ENCODE peak calls at places on chromosome 21, in four cellular contexts. U is ovary, Y is cardiac fibroblast, T is mammary epithelial cell. E is an unnamed sample.

GRCh38 chr21:36203603-36203889 is 46.9 kb downstream of the DOP1B start:
- DNase-seq in U (no peak), Y (peak; percentile 64), T (peak; percentile 87), E (peak; percentile 78)

GRCh38 chr21:44853601-44854390 is 19.7 kb downstream of the PTTG1IP start:
- DNase-seq in U (no peak), Y (no peak), T (no peak), E (no peak)

GRCh38 chr21:23858878-23859277 is 1748.4 kb downstream of the MRPL39 start:
- DNase-seq in U (no peak), Y (no peak), T (no peak), E (no peak)

GRCh38 chr21:21183092-21183491 is 184.9 kb downstream of the NCAM2 start:
- DNase-seq in U (no peak), Y (no peak), T (no peak), E (peak; percentile 22)

GRCh38 chr21:41219498-41220207 is 51.7 kb downstream of the BACE2 start:
- DNase-seq in U (no peak), Y (no peak), T (peak; percentile 19), E (no peak)

GRCh38 chr21:16533692-16534407 is 804.1 kb downstream of the USP25 start:
- DNase-seq in U (no peak), Y (no peak), T (no peak), E (no peak)

GRCh38 chr21:21463456-21463855 is 465.2 kb downstream of the NCAM2 start:
- DNase-seq in U (no peak), Y (peak; percentile 22), T (no peak), E (peak; percentile 25)

GRCh38 chr21:35475768-35476167 is 426.7 kb upstream of the RUNX1 start:
- DNase-seq in U (no peak), Y (peak; percentile 80), T (no peak), E (peak; percentile 64)

GRCh38 chr21:44590311-44590721 is 2.0 kb downstream of the KRTAP10-6 start:
- DNase-seq in U (no peak), Y (no peak), T (no peak), E (no peak)

GRCh38 chr21:17780539-17780938 is 38.6 kb downstream of the C21orf91 start:
- DNase-seq in U (no peak), Y (no peak), T (no peak), E (no peak)

GRCh38 chr21:36100971-36101641 is 31.3 kb downstream of the CBR1 start:
- DNase-seq in U (no peak), Y (no peak), T (no peak), E (no peak)

GRCh38 chr21:41877901-41878830 is 978 bp downstream of the PRDM15 start:
- DNase-seq in U (peak; percentile 48), Y (peak; percentile 65), T (peak; percentile 26), E (peak; percentile 65)

GRCh38 chr21:29293495-29293894 is 5.2 kb upstream of the BACH1 start:
- DNase-seq in U (no peak), Y (no peak), T (no peak), E (no peak)

GRCh38 chr21:44360174-44360573 is 6.8 kb downstream of the TRPM2 start:
- DNase-seq in U (no peak), Y (no peak), T (no peak), E (no peak)

GRCh38 chr21:43916076-43916475 is 51.1 kb downstream of the AGPAT3 start:
- DNase-seq in U (peak; percentile 3), Y (no peak), T (no peak), E (no peak)

GRCh38 chr21:27130152-27130551 is 163.3 kb upstream of the ADAMTS5 start:
- DNase-seq in U (no peak), Y (no peak), T (no peak), E (no peak)

GRCh38 chr21:45029968-45030636 is 44.3 kb upstream of the ADARB1 start:
- DNase-seq in U (no peak), Y (no peak), T (no peak), E (no peak)

GRCh38 chr21:25639167-25639921 is at the start of gene JAM2:
- DNase-seq in U (peak; percentile 71), Y (peak; percentile 12), T (no peak), E (peak; percentile 9)

GRCh38 chr21:44914176-44914874 is 6.4 kb downstream of the ITGB2 start:
- DNase-seq in U (no peak), Y (no peak), T (no peak), E (no peak)

GRCh38 chr21:41255190-41255589 is 61.4 kb upstream of the FAM3B start:
- DNase-seq in U (no peak), Y (no peak), T (no peak), E (no peak)

GRCh38 chr21:36162631-36163030 is 6.0 kb downstream of the DOP1B start:
- DNase-seq in U (no peak), Y (no peak), T (no peak), E (no peak)

GRCh38 chr21:21383126-21383525 is 384.9 kb downstream of the NCAM2 start:
- DNase-seq in U (no peak), Y (peak; percentile 18), T (no peak), E (peak; percentile 35)

GRCh38 chr21:16116798-16117197 is 387.0 kb downstream of the USP25 start:
- DNase-seq in U (no peak), Y (peak; percentile 48), T (no peak), E (peak; percentile 76)

GRCh38 chr21:45021428-45022347 is 52.7 kb upstream of the ADARB1 start:
- DNase-seq in U (peak; percentile 9), Y (no peak), T (no peak), E (no peak)

GRCh38 chr21:28818663-28819278 is 173.9 kb downstream of the LTN1 start:
- DNase-seq in U (no peak), Y (peak; percentile 68), T (no peak), E (peak; percentile 87)

GRCh38 chr21:16082038-16082816 is 352.4 kb downstream of the USP25 start:
- DNase-seq in U (no peak), Y (peak; percentile 57), T (no peak), E (peak; percentile 41)

GRCh38 chr21:26165331-26165730 is 5.2 kb downstream of the APP start:
- DNase-seq in U (no peak), Y (no peak), T (peak; percentile 55), E (no peak)

GRCh38 chr21:18049461-18049860 is 195.2 kb upstream of the CHODL start:
- DNase-seq in U (no peak), Y (no peak), T (no peak), E (no peak)

GRCh38 chr21:17491716-17492414 is 21.0 kb upstream of the CXADR start:
- DNase-seq in U (no peak), Y (peak; percentile 97), T (peak; percentile 93), E (peak; percentile 98)

GRCh38 chr21:35395728-35396127 is 346.6 kb upstream of the RUNX1 start:
- DNase-seq in U (no peak), Y (peak; percentile 54), T (peak; percentile 81), E (no peak)

GRCh38 chr21:36052860-36053766 is 7.2 kb downstream of the SETD4 start:
- DNase-seq in U (no peak), Y (no peak), T (no peak), E (no peak)

GRCh38 chr21:34582506-34583150 is 32.3 kb downstream of the RCAN1 start:
- DNase-seq in U (no peak), Y (peak; percentile 69), T (peak; percentile 88), E (peak; percentile 75)

GRCh38 chr21:44402323-44403105 is 49.1 kb downstream of the TRPM2 start:
- DNase-seq in U (no peak), Y (no peak), T (no peak), E (no peak)

GRCh38 chr21:41387824-41388223 is 26.0 kb downstream of the MX2 start:
- DNase-seq in U (no peak), Y (no peak), T (no peak), E (no peak)

GRCh38 chr21:9837946-9838801 is 683.2 kb upstream of the TPTE start:
- DNase-seq in U (no peak), Y (no peak), T (no peak), E (no peak)

GRCh38 chr21:9839011-9839661 is 682.2 kb upstream of the TPTE start:
- DNase-seq in U (no peak), Y (no peak), T (no peak), E (no peak)
- H3K4me3 ChIP-seq in U (no peak overlapping the region), Y (no peak overlapping the region), T (no peak overlapping the region), E (no peak overlapping the region)

DNA sequence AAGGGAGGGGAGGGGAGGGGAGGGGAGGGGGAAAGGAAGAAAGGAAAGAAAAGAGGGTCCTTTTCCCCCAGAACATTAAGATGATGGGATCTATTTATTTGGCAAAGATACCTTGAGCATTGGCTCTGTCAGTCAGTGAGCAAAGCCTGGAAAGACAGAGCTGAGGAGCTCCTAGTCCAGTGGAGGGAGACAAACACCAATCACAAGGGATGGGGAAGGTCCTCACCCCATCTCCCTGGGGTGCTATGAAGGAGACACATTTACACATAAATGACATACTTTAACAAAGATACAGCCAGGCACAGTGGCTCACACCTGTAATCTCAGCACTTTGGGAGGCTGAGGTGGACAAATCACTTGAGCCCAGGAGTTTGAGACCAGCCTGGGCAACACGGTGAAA is 154.9 kb upstream of the TIAM1 start:
- DNase-seq in U (no peak), Y (no peak), T (no peak), E (no peak)
- TF ChIP-seq CTCF in U (no peak), Y (no peak), T (peak; percentile 22), E (no peak)

DNA sequence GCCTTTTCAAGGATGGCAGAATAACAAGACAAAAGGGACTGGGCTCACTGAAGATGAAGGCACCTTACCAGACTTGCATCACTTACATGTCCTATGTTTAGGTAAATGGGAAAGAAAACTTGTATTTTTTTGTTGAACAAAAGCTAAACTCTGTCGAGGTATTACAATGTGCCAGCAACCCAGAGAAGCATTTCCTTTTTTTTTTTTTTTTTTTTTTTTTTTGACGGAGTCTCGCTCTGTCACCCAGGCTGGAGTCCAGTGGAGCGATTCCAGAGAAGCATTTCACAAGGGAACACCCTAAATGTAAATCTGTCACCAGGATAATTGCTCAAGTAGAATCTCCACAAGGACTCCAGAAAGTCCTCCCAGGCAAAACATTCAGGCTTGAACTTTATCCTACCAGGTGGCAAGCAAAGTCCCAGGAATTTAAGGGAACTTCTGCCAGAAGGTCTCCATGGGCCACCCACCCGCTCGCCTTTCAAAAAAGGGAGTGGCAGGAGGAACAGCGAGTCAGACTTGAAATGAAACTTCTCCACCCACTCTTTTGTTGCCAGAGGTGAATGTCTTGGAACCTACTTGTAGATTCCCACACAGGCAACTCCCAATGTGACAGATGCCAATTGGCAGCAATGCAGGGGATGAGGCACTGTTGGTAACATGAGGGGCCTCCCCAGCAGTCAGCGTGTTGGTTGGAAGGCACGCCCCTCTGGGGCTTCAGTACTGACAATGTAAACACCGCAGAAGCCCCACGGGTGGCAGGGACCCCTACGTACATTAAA is 125.0 kb downstream of the TIAM1 start:
- DNase-seq in U (no peak), Y (peak; percentile 64), T (peak; percentile 92), E (peak; percentile 61)
- H3K4me3 ChIP-seq in U (no peak overlapping the region), Y (no peak overlapping the region), T (no peak overlapping the region), E (peak overlapping the region; percentile 5)

GRCh38 chr21:42892582-42892930 is 553 bp upstream of the NDUFV3 start:
- DNase-seq in U (no peak), Y (no peak), T (no peak), E (no peak)

GRCh38 chr21:42887321-42887720 is 5.8 kb upstream of the NDUFV3 start:
- DNase-seq in U (no peak), Y (no peak), T (no peak), E (no peak)

DNA sequence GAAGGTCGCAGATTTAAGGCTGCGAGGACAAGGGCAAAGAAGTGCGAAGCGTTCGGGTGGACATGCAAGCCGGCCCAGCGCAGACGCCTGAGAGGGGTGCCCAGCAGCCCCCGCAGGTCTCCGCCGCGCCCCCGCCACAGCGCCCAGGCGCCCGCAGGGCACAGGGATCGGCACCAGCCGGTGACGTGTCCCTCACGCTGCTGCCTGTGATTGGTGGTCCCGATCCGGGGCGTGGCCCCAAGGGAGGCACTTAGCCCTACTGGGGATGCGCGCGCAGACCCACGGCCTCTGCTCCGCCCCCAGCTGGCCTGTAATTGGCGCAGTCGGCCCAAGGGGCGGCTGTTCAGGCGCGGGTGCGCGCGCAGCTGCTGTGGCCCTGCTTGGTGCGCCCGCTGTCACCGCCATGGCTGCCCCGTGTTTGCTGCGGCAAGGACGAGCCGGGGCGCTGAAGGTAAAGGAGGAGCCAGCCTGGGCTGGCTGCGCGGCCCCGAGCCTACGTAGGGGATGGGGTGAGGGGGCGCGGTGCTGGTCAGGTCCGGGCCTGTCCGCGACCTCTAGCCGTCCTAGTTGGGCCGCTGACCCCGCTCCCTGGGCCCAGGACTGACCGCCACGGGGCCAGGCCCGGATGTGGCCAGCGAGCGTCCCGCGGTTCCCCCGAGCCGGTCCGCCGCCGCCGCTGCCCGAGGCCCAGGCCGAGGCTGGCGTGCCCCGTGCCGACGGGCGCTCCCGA is at the start of gene NDUFV3:
- DNase-seq in U (peak; percentile 100), Y (peak; percentile 99), T (peak; percentile 98), E (peak; percentile 97)
- TF ChIP-seq CTCF in U (no peak), Y (no peak), T (no peak), E (no peak)